ENCODE peak calls at places on chromosome X, in eight cellular contexts. F, E, B, K, P, V, N and A are unnamed samples.
A peak's percentile ranks its signal among the peaks of the same experiment; 100 is the strongest.

GRCh38 chrX:56588397-56589188 is 25.2 kb downstream of the UBQLN2 start:
- DNase-seq in P (no peak), N (no peak), F (no peak), K (no peak), V (no peak), E (no peak), B (no peak), A (no peak)

GRCh38 chrX:49155243-49155899 is 7.2 kb upstream of the MAGIX start:
- DNase-seq in V (no peak), F (no peak), K (peak; percentile 21), N (peak; percentile 61), P (no peak), E (peak; percentile 72), B (peak; percentile 52), A (peak; percentile 60)

GRCh38 chrX:97397371-97397770 is 513.7 kb downstream of the RPA4 start:
- DNase-seq in F (no peak), B (no peak), P (no peak), V (no peak), K (peak; percentile 29), N (no peak), E (peak; percentile 47), A (peak; percentile 59)

GRCh38 chrX:45445745-45446412 is 245.2 kb upstream of the DIPK2B start:
- DNase-seq in K (no peak), B (no peak), V (no peak), N (no peak), F (no peak), E (peak; percentile 70), P (no peak), A (peak; percentile 45)

GRCh38 chrX:9467181-9467580 is 2.3 kb downstream of the TBL1X start:
- DNase-seq in B (no peak), P (no peak), N (no peak), E (peak; percentile 8), V (no peak), F (no peak), K (no peak), A (no peak)

GRCh38 chrX:85244411-85245210 is 820 bp downstream of the ZNF711 start:
- DNase-seq in F (no peak), B (peak; percentile 54), N (peak; percentile 15), P (no peak), V (no peak), E (peak; percentile 23), K (no peak), A (no peak)

GRCh38 chrX:69074726-69075125 is 90.5 kb downstream of the PJA1 start:
- DNase-seq in K (no peak), N (no peak), B (no peak), P (no peak), F (no peak), E (no peak), V (no peak), A (no peak)

GRCh38 chrX:149837639-149838038 is 43.3 kb upstream of the MAGEA8 start:
- DNase-seq in N (no peak), V (no peak), F (no peak), P (no peak), E (no peak), B (no peak), K (no peak), A (no peak)

GRCh38 chrX:141732031-141732430 is 33.5 kb upstream of the SPANXD start:
- DNase-seq in B (no peak), N (no peak), E (peak; percentile 76), P (no peak), V (no peak), F (no peak), K (no peak), A (no peak)

GRCh38 chrX:134896194-134896593 is 94.6 kb upstream of the SMIM10 start:
- DNase-seq in V (no peak), N (no peak), K (no peak), B (no peak), E (no peak), F (no peak), P (no peak), A (no peak)

GRCh38 chrX:13990126-13990525 is 39.6 kb downstream of the GEMIN8 start:
- DNase-seq in V (no peak), N (no peak), F (no peak), K (no peak), P (no peak), B (no peak), E (no peak), A (no peak)

GRCh38 chrX:25009407-25009806 is 6.4 kb downstream of the ARX start:
- DNase-seq in F (no peak), N (no peak), K (no peak), V (no peak), E (no peak), P (no peak), B (no peak), A (no peak)

GRCh38 chrX:36434521-36434920 is 515.0 kb downstream of the CFAP47 start:
- DNase-seq in B (no peak), K (no peak), F (no peak), V (no peak), N (no peak), E (peak; percentile 15), P (no peak), A (no peak)

GRCh38 chrX:119541188-119541587 is 24.0 kb downstream of the STEEP1 start:
- DNase-seq in P (no peak), E (peak; percentile 63), K (no peak), F (no peak), V (no peak), B (no peak), N (no peak), A (peak; percentile 73)

GRCh38 chrX:23660766-23661132 is 6.5 kb upstream of the PRDX4 start:
- DNase-seq in N (no peak), E (no peak), K (no peak), P (no peak), B (no peak), F (no peak), V (no peak), A (no peak)

GRCh38 chrX:23662853-23663252 is 4.4 kb upstream of the PRDX4 start:
- DNase-seq in F (no peak), N (no peak), E (peak; percentile 14), P (no peak), B (no peak), V (no peak), K (no peak), A (no peak)

GRCh38 chrX:23662187-23662586 is 5.1 kb upstream of the PRDX4 start:
- DNase-seq in E (no peak), V (no peak), B (no peak), K (peak; percentile 38), P (no peak), F (no peak), N (no peak), A (no peak)

GRCh38 chrX:23659339-23659738 is 8.0 kb upstream of the PRDX4 start:
- DNase-seq in V (no peak), F (no peak), P (no peak), N (no peak), K (no peak), E (no peak), B (no peak), A (no peak)

GRCh38 chrX:23661671-23662070 is 5.6 kb upstream of the PRDX4 start:
- DNase-seq in E (peak; percentile 34), V (no peak), F (no peak), N (no peak), K (no peak), P (no peak), B (no peak), A (no peak)
- H3K27ac ChIP-seq in E (no peak overlapping the region), V (no peak overlapping the region), F (no peak overlapping the region), N (no peak overlapping the region), K (no peak overlapping the region), P (no peak overlapping the region), B (no peak overlapping the region), A (no peak overlapping the region)

DNA sequence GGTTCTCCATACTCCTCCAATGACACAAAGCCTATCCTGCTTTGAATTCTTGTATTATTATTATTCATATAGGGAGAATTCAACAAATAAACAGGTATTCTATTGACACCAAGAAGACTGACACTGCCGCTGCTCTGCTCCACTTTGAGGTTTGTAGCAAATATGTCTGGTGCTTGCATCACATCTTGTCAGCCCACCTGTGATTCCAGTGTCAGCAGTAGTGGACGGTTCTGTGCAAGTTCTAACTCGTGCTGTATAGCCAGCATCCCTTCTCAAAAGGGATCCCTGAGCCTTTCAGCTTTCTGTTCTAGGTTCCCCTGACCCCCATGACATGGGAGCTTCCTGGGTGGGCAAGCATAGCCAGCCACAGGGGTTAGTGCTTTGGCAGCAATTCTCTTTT is 296.0 kb upstream of the FTHL17 start:
- DNase-seq in N (no peak), B (no peak), P (no peak), E (no peak), K (no peak), F (no peak), V (no peak), A (no peak)
- H3K4me3 ChIP-seq in N (no peak overlapping the region), B (no peak overlapping the region), P (no peak overlapping the region), E (no peak overlapping the region), K (no peak overlapping the region), F (no peak overlapping the region), V (no peak overlapping the region), A (no peak overlapping the region)

DNA sequence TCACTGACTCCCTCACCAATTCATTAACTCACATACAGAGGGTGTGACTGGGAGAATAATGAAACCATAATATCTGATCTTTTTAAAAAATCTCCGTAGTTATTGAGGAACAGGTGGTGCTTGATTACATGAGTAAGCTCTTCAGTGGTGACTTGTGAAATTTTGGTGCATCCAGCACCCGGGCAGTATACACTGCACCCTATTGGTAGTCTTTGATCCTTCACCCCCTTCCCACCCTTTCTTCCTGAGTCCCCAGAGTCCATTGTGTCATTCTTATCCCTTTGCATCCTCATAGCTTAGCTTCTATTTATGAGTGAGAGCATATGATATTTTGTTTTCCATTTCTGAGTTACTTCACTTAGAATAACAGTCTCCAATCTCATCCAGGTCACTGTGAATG is 1143.8 kb downstream of the PCDH19 start:
- DNase-seq in E (no peak), B (no peak), F (no peak), P (no peak), V (no peak), N (no peak), K (no peak), A (no peak)
- H3K27ac ChIP-seq in E (no peak overlapping the region), B (no peak overlapping the region), F (no peak overlapping the region), P (no peak overlapping the region), V (no peak overlapping the region), N (no peak overlapping the region), K (no peak overlapping the region), A (no peak overlapping the region)

GRCh38 chrX:33817266-33817665 is 314.8 kb downstream of the FAM47A start:
- DNase-seq in K (no peak), N (no peak), B (no peak), F (no peak), V (no peak), E (no peak), P (no peak), A (no peak)
- H3K4me3 ChIP-seq in K (no peak overlapping the region), N (no peak overlapping the region), B (no peak overlapping the region), F (no peak overlapping the region), V (no peak overlapping the region), E (no peak overlapping the region), P (no peak overlapping the region), A (no peak overlapping the region)